ENCODE peak calls at places on chromosomes 3 and 15, in four cellular contexts. H is prostate gland, S is adrenal gland, V is stomach. J is an unnamed sample.

GRCh38 chr3:184874709-184875644 is 63.0 kb downstream of the VPS8 start:
- DNase-seq in H (no peak), S (no peak), V (no peak), J (no peak)

GRCh38 chr15:91444656-91445055 is 344.6 kb downstream of the SV2B start:
- DNase-seq in H (no peak), S (no peak), V (no peak), J (no peak)

GRCh38 chr15:41278319-41278718 is 47.3 kb downstream of the CHP1 start:
- DNase-seq in H (no peak), S (no peak), V (no peak), J (no peak)

GRCh38 chr15:101183226-101183925 is 68.5 kb downstream of the CHSY1 start:
- DNase-seq in H (no peak), S (no peak), V (no peak), J (no peak)

GRCh38 chr3:111785034-111785433 is 74.0 kb upstream of the PHLDB2 start:
- DNase-seq in H (no peak), S (no peak), V (no peak), J (no peak)

GRCh38 chr15:68885070-68885469 is 45.3 kb upstream of the SPESP1 start:
- DNase-seq in H (peak; percentile 52), S (no peak), V (no peak), J (no peak)

GRCh38 chr15:90004671-90005070 is 3.5 kb downstream of the ZNF710 start:
- DNase-seq in H (no peak), S (peak; percentile 74), V (no peak), J (no peak)

GRCh38 chr3:30682434-30683155 is 76.2 kb downstream of the TGFBR2 start:
- DNase-seq in H (no peak), S (no peak), V (no peak), J (no peak)

GRCh38 chr3:59425942-59426341 is 376.1 kb upstream of the CFAP20DC start:
- DNase-seq in H (no peak), S (no peak), V (no peak), J (no peak)

GRCh38 chr3:23073721-23074300 is 129.3 kb upstream of the UBE2E2 start:
- DNase-seq in H (no peak), S (no peak), V (no peak), J (no peak)

GRCh38 chr15:85620321-85621044 is 174.2 kb downstream of the KLHL25 start:
- DNase-seq in H (no peak), S (peak; percentile 59), V (no peak), J (peak; percentile 56)

GRCh38 chr15:43968551-43968950 is 141.7 kb downstream of the WDR76 start:
- DNase-seq in H (no peak), S (no peak), V (no peak), J (no peak)

GRCh38 chr3:20352547-20353164 is 166.7 kb upstream of the SGO1 start:
- DNase-seq in H (no peak), S (no peak), V (no peak), J (no peak)

GRCh38 chr3:37814547-37814946 is 47.1 kb upstream of the CTDSPL start:
- DNase-seq in H (no peak), S (no peak), V (no peak), J (no peak)

GRCh38 chr3:105843895-105844500 is 24.8 kb downstream of the CBLB start:
- DNase-seq in H (no peak), S (no peak), V (no peak), J (no peak)

GRCh38 chr3:136621628-136622027 is 130.6 kb downstream of the STAG1 start:
- DNase-seq in H (no peak), S (no peak), V (no peak), J (no peak)

GRCh38 chr3:186452517-186452916 is 90.5 kb upstream of the DGKG start:
- DNase-seq in H (no peak), S (peak; percentile 29), V (peak; percentile 64), J (no peak)

GRCh38 chr15:40365624-40366023 is 7.6 kb downstream of the DISP2 start:
- DNase-seq in H (no peak), S (no peak), V (no peak), J (no peak)

GRCh38 chr3:4866841-4867240 is 112.4 kb upstream of the BHLHE40 start:
- DNase-seq in H (no peak), S (no peak), V (no peak), J (no peak)

GRCh38 chr15:73333001-73333400 is 35.8 kb downstream of the HCN4 start:
- DNase-seq in H (no peak), S (no peak), V (no peak), J (no peak)

GRCh38 chr3:87260270-87260669 is 16.1 kb downstream of the POU1F1 start:
- DNase-seq in H (peak; percentile 26), S (peak; percentile 30), V (peak; percentile 38), J (peak; percentile 29)

GRCh38 chr15:58923696-58924300 is 9.7 kb downstream of the SLTM start:
- DNase-seq in H (no peak), S (no peak), V (no peak), J (no peak)

GRCh38 chr15:53193149-53193548 is 403.0 kb upstream of the ONECUT1 start:
- DNase-seq in H (no peak), S (no peak), V (no peak), J (no peak)

GRCh38 chr15:95086543-95087252 is 855.3 kb downstream of the MCTP2 start:
- DNase-seq in H (no peak), S (no peak), V (no peak), J (no peak)

GRCh38 chr15:64045774-64046346 is 425 bp downstream of the DAPK2 start:
- DNase-seq in H (no peak), S (no peak), V (peak; percentile 27), J (peak; percentile 32)

GRCh38 chr15:85782112-85782511 is 12.6 kb downstream of the KLHL25 start:
- DNase-seq in H (no peak), S (no peak), V (no peak), J (no peak)

GRCh38 chr3:187746059-187746453 is 788 bp upstream of the BCL6 start:
- DNase-seq in H (no peak), S (no peak), V (no peak), J (no peak)

GRCh38 chr3:187745201-187746058 is at the start of gene BCL6:
- DNase-seq in H (peak; percentile 94), S (peak; percentile 94), V (peak; percentile 92), J (peak; percentile 94)

GRCh38 chr3:187742351-187743171 is 2.7 kb downstream of the BCL6 start:
- DNase-seq in H (peak; percentile 82), S (peak; percentile 72), V (peak; percentile 55), J (no peak)

GRCh38 chr3:187743195-187744141 is 1.8 kb downstream of the BCL6 start:
- DNase-seq in H (peak; percentile 64), S (peak; percentile 80), V (peak; percentile 63), J (peak; percentile 82)

DNA sequence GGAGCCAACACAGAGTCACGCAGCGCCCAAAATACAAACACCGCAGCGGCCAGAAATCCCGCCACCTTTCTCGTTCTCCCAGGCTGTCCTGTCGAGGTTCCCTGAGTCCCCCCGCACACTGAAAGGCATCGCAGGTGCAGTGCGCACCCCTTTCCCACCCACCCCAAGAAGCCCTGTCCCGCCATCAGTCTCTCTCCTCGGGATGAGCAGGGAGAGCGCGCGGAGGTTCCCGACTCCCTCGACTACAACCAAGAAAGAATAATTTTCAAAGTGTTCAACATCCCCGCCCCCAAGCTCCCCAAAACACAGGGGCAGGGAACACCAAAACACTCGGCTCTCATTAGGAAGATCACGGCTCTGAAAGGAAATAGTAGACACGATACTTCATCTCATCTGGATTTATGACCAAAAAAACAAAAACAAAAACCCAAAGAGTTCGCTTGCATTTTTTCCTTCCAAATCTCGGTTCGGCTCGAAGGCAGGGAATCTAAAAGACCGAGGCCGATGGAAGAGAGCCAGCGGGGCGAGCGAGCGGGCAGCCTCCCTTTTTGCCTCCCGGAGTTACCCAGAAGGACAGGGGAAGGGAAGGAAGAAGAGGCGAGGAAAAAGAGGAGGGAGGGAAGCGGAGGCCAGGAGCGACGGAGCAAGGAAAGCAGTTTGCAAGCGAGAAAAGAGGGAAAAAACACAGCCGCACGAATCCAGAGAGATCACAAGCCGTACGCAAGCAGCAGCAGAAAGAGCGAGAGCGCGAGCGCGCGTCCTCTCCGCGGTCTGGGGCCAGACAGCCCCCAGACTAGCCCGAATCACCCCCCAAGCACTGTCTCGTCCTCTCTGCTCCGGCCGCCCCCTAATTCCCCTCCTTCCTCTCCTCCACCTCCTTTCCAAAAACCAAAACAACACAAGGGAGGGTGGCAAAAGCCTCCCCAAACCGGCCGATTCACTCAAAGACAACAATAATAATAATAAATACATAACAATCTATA is 808 bp downstream of the BCL6 start:
- DNase-seq in H (peak; percentile 60), S (peak; percentile 66), V (peak; percentile 58), J (peak; percentile 85)
- TF ChIP-seq POLR2A in H (peak; percentile 32), S (peak; percentile 56), V (no peak), J (peak; percentile 45)

DNA sequence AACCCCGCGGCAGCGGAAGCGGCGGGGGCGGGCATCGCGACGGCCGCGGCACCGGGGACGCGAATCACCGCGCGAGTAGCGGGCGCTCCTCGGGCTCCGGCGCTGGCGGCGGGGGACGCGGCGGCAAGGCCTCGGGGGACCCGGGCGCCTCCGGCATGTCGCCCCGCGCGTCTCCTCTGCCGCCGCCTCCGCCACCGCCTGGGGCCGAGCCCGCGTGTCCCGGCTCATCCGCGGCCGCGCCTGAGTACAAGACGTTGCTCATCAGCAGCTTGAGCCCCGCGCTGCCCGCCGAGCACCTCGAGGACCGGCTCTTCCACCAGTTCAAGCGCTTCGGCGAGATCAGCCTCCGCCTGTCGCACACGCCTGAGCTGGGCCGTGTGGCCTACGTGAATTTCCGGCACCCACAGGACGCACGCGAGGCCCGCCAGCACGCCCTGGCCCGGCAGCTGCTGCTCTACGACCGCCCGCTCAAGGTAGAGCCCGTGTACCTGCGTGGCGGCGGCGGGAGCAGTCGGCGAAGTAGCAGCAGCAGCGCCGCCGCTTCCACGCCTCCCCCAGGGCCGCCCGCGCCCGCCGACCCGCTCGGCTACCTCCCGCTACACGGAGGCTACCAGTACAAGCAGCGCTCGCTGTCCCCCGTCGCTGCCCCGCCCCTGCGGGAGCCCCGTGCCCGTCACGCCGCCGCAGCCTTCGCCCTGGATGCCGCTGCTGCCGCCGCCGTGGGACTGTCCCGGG is 648 bp downstream of the RBM15B start:
- DNase-seq in H (no peak), S (no peak), V (peak; percentile 34), J (peak; percentile 45)
- H3K36me3 ChIP-seq in H (no peaks in the 10 kb centered on the region), S (peaks cover 61% of the 10 kb centered on the region), V (peaks cover 69% of the 10 kb centered on the region), J (no peaks in the 10 kb centered on the region)

DNA sequence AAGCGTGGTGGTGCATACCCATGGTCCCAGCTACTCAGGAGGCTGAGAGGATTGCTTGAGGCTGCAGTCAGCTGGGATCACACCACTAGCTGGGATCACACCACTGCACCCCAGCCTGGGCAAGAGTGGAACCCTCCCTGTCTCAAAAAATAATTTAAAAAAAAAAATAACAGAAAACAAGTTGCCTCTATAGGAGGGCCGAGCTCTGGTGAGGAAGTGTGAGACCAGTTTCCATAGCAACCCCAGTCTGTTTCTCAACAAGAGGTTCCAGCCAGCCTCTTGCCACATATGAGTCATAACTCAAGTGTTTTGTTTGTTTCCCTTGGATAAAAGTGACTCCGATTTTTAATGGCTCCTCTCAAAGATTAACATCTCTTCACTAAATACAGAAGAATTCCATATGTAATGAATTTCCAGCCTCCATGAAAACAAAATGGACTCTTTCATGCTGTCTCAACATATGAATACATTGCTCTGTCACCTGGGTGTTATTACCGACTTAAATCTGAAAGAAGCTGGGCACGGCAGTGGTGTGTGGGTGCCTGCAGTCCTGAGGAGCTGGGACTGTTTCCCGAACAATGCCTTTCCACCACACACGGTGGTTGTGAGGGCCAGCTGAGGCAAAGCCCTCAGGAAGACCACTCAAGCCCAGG is 19.7 kb downstream of the TMEM43 start:
- DNase-seq in H (peak; percentile 90), S (peak; percentile 91), V (peak; percentile 67), J (peak; percentile 85)
- TF ChIP-seq POLR2A in H (no peak), S (no peak), V (no peak), J (no peak)

GRCh38 chr3:43755511-43756200 is 64.9 kb downstream of the ABHD5 start:
- DNase-seq in H (no peak), S (no peak), V (no peak), J (no peak)
- H3K36me3 ChIP-seq in H (no peaks in the 10 kb centered on the region), S (no peaks in the 10 kb centered on the region), V (no peaks in the 10 kb centered on the region), J (no peaks in the 10 kb centered on the region)

J was measured in ovary.